ENCODE peak calls at places on chromosomes 3 and 15, in ten cellular contexts. One of them, this sample, is unnamed.

GRCh38 chr3:55639886-55640765 is 153.0 kb upstream of the WNT5A start:
- DNase-seq in glutamatergic neuron: no peak
- DNase-seq in colonic mucosa: no peak
- DNase-seq in AG08396: no peak
- DNase-seq in MM.1S: no peak
- DNase-seq in HTR-8/SVneo: no peak
- DNase-seq in left cardiac atrium: no peak
- DNase-seq in endothelial cell of umbilical vein: no peak
- DNase-seq in NCI-H2081 treated with DMSO at 0.1 percent for 48 hours: no peak
- DNase-seq in right atrium auricular region: no peak
- DNase-seq in this sample: no peak

GRCh38 chr3:46218310-46218709 is 10.2 kb upstream of the CCR1 start:
- DNase-seq in MM.1S: no peak
- DNase-seq in AG08396: no peak
- DNase-seq in glutamatergic neuron: no peak
- DNase-seq in endothelial cell of umbilical vein: no peak
- DNase-seq in left cardiac atrium: no peak
- DNase-seq in HTR-8/SVneo: no peak
- DNase-seq in colonic mucosa: no peak
- DNase-seq in right atrium auricular region: no peak
- DNase-seq in NCI-H2081 treated with DMSO at 0.1 percent for 48 hours: no peak
- DNase-seq in this sample: no peak

GRCh38 chr3:63976166-63976861 is 47.0 kb downstream of the PSMD6 start:
- DNase-seq in left cardiac atrium: no peak
- DNase-seq in glutamatergic neuron: no peak
- DNase-seq in right atrium auricular region: no peak
- DNase-seq in AG08396: peak
- DNase-seq in endothelial cell of umbilical vein: no peak
- DNase-seq in colonic mucosa: no peak
- DNase-seq in HTR-8/SVneo: peak
- DNase-seq in NCI-H2081 treated with DMSO at 0.1 percent for 48 hours: no peak
- DNase-seq in MM.1S: no peak
- DNase-seq in this sample: peak

GRCh38 chr15:95561463-95561862 is 769.0 kb upstream of the NR2F2 start:
- DNase-seq in glutamatergic neuron: no peak
- DNase-seq in MM.1S: no peak
- DNase-seq in endothelial cell of umbilical vein: no peak
- DNase-seq in left cardiac atrium: no peak
- DNase-seq in right atrium auricular region: no peak
- DNase-seq in AG08396: no peak
- DNase-seq in NCI-H2081 treated with DMSO at 0.1 percent for 48 hours: no peak
- DNase-seq in colonic mucosa: no peak
- DNase-seq in HTR-8/SVneo: no peak
- DNase-seq in this sample: peak

GRCh38 chr3:197430961-197431910 is 124.5 kb downstream of the BDH1 start:
- DNase-seq in colonic mucosa: no peak
- DNase-seq in NCI-H2081 treated with DMSO at 0.1 percent for 48 hours: no peak
- DNase-seq in right atrium auricular region: no peak
- DNase-seq in glutamatergic neuron: no peak
- DNase-seq in AG08396: no peak
- DNase-seq in endothelial cell of umbilical vein: peak
- DNase-seq in HTR-8/SVneo: no peak
- DNase-seq in MM.1S: no peak
- DNase-seq in left cardiac atrium: no peak
- DNase-seq in this sample: peak

GRCh38 chr3:141793476-141794260 is 30.5 kb downstream of the GRK7 start:
- DNase-seq in glutamatergic neuron: peak
- DNase-seq in endothelial cell of umbilical vein: no peak
- DNase-seq in NCI-H2081 treated with DMSO at 0.1 percent for 48 hours: no peak
- DNase-seq in right atrium auricular region: no peak
- DNase-seq in left cardiac atrium: no peak
- DNase-seq in HTR-8/SVneo: no peak
- DNase-seq in AG08396: no peak
- DNase-seq in MM.1S: no peak
- DNase-seq in colonic mucosa: no peak
- DNase-seq in this sample: no peak

GRCh38 chr15:85837011-85837433 is 42.3 kb upstream of the KLHL25 start:
- DNase-seq in left cardiac atrium: no peak
- DNase-seq in AG08396: no peak
- DNase-seq in endothelial cell of umbilical vein: peak
- DNase-seq in glutamatergic neuron: no peak
- DNase-seq in right atrium auricular region: no peak
- DNase-seq in MM.1S: no peak
- DNase-seq in colonic mucosa: peak
- DNase-seq in NCI-H2081 treated with DMSO at 0.1 percent for 48 hours: no peak
- DNase-seq in HTR-8/SVneo: no peak
- DNase-seq in this sample: peak

GRCh38 chr3:127755305-127755681 is 67.0 kb downstream of the MGLL start:
- DNase-seq in right atrium auricular region: no peak
- DNase-seq in NCI-H2081 treated with DMSO at 0.1 percent for 48 hours: no peak
- DNase-seq in HTR-8/SVneo: no peak
- DNase-seq in glutamatergic neuron: no peak
- DNase-seq in colonic mucosa: no peak
- DNase-seq in MM.1S: no peak
- DNase-seq in AG08396: no peak
- DNase-seq in left cardiac atrium: no peak
- DNase-seq in endothelial cell of umbilical vein: no peak
- DNase-seq in this sample: no peak

GRCh38 chr3:141393151-141394076 is 25.1 kb downstream of the ZBTB38 start:
- DNase-seq in NCI-H2081 treated with DMSO at 0.1 percent for 48 hours: peak
- DNase-seq in endothelial cell of umbilical vein: no peak
- DNase-seq in HTR-8/SVneo: no peak
- DNase-seq in AG08396: no peak
- DNase-seq in right atrium auricular region: no peak
- DNase-seq in MM.1S: no peak
- DNase-seq in glutamatergic neuron: peak
- DNase-seq in left cardiac atrium: peak
- DNase-seq in colonic mucosa: peak
- DNase-seq in this sample: peak

GRCh38 chr15:60134609-60135008 is 130.5 kb downstream of the FOXB1 start:
- DNase-seq in AG08396: no peak
- DNase-seq in right atrium auricular region: no peak
- DNase-seq in left cardiac atrium: no peak
- DNase-seq in colonic mucosa: no peak
- DNase-seq in endothelial cell of umbilical vein: no peak
- DNase-seq in glutamatergic neuron: no peak
- DNase-seq in NCI-H2081 treated with DMSO at 0.1 percent for 48 hours: no peak
- DNase-seq in MM.1S: no peak
- DNase-seq in HTR-8/SVneo: no peak
- DNase-seq in this sample: no peak

GRCh38 chr3:125154800-125155269 is 57.7 kb downstream of the SLC12A8 start:
- DNase-seq in endothelial cell of umbilical vein: no peak
- DNase-seq in HTR-8/SVneo: no peak
- DNase-seq in right atrium auricular region: no peak
- DNase-seq in left cardiac atrium: no peak
- DNase-seq in NCI-H2081 treated with DMSO at 0.1 percent for 48 hours: no peak
- DNase-seq in MM.1S: peak
- DNase-seq in colonic mucosa: peak
- DNase-seq in glutamatergic neuron: no peak
- DNase-seq in AG08396: no peak
- DNase-seq in this sample: no peak

GRCh38 chr3:120449701-120450216 is 1.0 kb downstream of the FSTL1 start:
- DNase-seq in right atrium auricular region: no peak
- DNase-seq in endothelial cell of umbilical vein: peak
- DNase-seq in glutamatergic neuron: no peak
- DNase-seq in HTR-8/SVneo: no peak
- DNase-seq in NCI-H2081 treated with DMSO at 0.1 percent for 48 hours: no peak
- DNase-seq in left cardiac atrium: no peak
- DNase-seq in colonic mucosa: no peak
- DNase-seq in MM.1S: no peak
- DNase-seq in AG08396: peak
- DNase-seq in this sample: peak

GRCh38 chr3:179672918-179673317 is 20.1 kb downstream of the USP13 start:
- DNase-seq in endothelial cell of umbilical vein: no peak
- DNase-seq in left cardiac atrium: no peak
- DNase-seq in right atrium auricular region: no peak
- DNase-seq in MM.1S: no peak
- DNase-seq in AG08396: no peak
- DNase-seq in HTR-8/SVneo: no peak
- DNase-seq in glutamatergic neuron: no peak
- DNase-seq in colonic mucosa: no peak
- DNase-seq in NCI-H2081 treated with DMSO at 0.1 percent for 48 hours: no peak
- DNase-seq in this sample: no peak

GRCh38 chr3:11626084-11626463 is 17.6 kb downstream of the VGLL4 start:
- DNase-seq in left cardiac atrium: no peak
- DNase-seq in MM.1S: no peak
- DNase-seq in colonic mucosa: no peak
- DNase-seq in HTR-8/SVneo: no peak
- DNase-seq in right atrium auricular region: no peak
- DNase-seq in glutamatergic neuron: no peak
- DNase-seq in endothelial cell of umbilical vein: no peak
- DNase-seq in AG08396: no peak
- DNase-seq in NCI-H2081 treated with DMSO at 0.1 percent for 48 hours: no peak
- DNase-seq in this sample: no peak

GRCh38 chr15:83848315-83849050 is 194.6 kb downstream of the ADAMTSL3 start:
- DNase-seq in HTR-8/SVneo: peak
- DNase-seq in colonic mucosa: no peak
- DNase-seq in MM.1S: no peak
- DNase-seq in glutamatergic neuron: no peak
- DNase-seq in NCI-H2081 treated with DMSO at 0.1 percent for 48 hours: no peak
- DNase-seq in right atrium auricular region: no peak
- DNase-seq in AG08396: peak
- DNase-seq in left cardiac atrium: no peak
- DNase-seq in endothelial cell of umbilical vein: no peak
- DNase-seq in this sample: peak

GRCh38 chr3:160869825-160870224 is 113.8 kb downstream of the PPM1L start:
- DNase-seq in colonic mucosa: no peak
- DNase-seq in glutamatergic neuron: peak
- DNase-seq in MM.1S: no peak
- DNase-seq in NCI-H2081 treated with DMSO at 0.1 percent for 48 hours: no peak
- DNase-seq in AG08396: no peak
- DNase-seq in right atrium auricular region: no peak
- DNase-seq in endothelial cell of umbilical vein: no peak
- DNase-seq in left cardiac atrium: peak
- DNase-seq in HTR-8/SVneo: no peak
- DNase-seq in this sample: no peak

GRCh38 chr3:87298111-87298718 is 21.8 kb upstream of the POU1F1 start:
- DNase-seq in MM.1S: peak
- DNase-seq in endothelial cell of umbilical vein: peak
- DNase-seq in HTR-8/SVneo: peak
- DNase-seq in right atrium auricular region: no peak
- DNase-seq in left cardiac atrium: no peak
- DNase-seq in glutamatergic neuron: no peak
- DNase-seq in NCI-H2081 treated with DMSO at 0.1 percent for 48 hours: no peak
- DNase-seq in AG08396: peak
- DNase-seq in colonic mucosa: no peak
- DNase-seq in this sample: peak

GRCh38 chr15:65223996-65224395 is 12.7 kb upstream of the CILP start:
- DNase-seq in glutamatergic neuron: no peak
- DNase-seq in AG08396: no peak
- DNase-seq in HTR-8/SVneo: no peak
- DNase-seq in MM.1S: no peak
- DNase-seq in NCI-H2081 treated with DMSO at 0.1 percent for 48 hours: no peak
- DNase-seq in endothelial cell of umbilical vein: no peak
- DNase-seq in right atrium auricular region: no peak
- DNase-seq in colonic mucosa: no peak
- DNase-seq in left cardiac atrium: no peak
- DNase-seq in this sample: no peak

GRCh38 chr15:39555885-39556284 is 25.0 kb upstream of the THBS1 start:
- DNase-seq in colonic mucosa: no peak
- DNase-seq in AG08396: no peak
- DNase-seq in MM.1S: no peak
- DNase-seq in left cardiac atrium: no peak
- DNase-seq in endothelial cell of umbilical vein: no peak
- DNase-seq in NCI-H2081 treated with DMSO at 0.1 percent for 48 hours: no peak
- DNase-seq in glutamatergic neuron: no peak
- DNase-seq in right atrium auricular region: no peak
- DNase-seq in HTR-8/SVneo: no peak
- DNase-seq in this sample: no peak

GRCh38 chr3:47847801-47848518 is 45.0 kb downstream of the DHX30 start:
- DNase-seq in colonic mucosa: no peak
- DNase-seq in AG08396: no peak
- DNase-seq in MM.1S: no peak
- DNase-seq in glutamatergic neuron: no peak
- DNase-seq in endothelial cell of umbilical vein: no peak
- DNase-seq in left cardiac atrium: no peak
- DNase-seq in right atrium auricular region: no peak
- DNase-seq in HTR-8/SVneo: no peak
- DNase-seq in NCI-H2081 treated with DMSO at 0.1 percent for 48 hours: no peak
- DNase-seq in this sample: no peak

GRCh38 chr3:101068876-101069606 is 75.8 kb upstream of the ABI3BP start:
- DNase-seq in AG08396: no peak
- DNase-seq in MM.1S: no peak
- DNase-seq in NCI-H2081 treated with DMSO at 0.1 percent for 48 hours: no peak
- DNase-seq in right atrium auricular region: no peak
- DNase-seq in glutamatergic neuron: no peak
- DNase-seq in left cardiac atrium: no peak
- DNase-seq in endothelial cell of umbilical vein: no peak
- DNase-seq in colonic mucosa: no peak
- DNase-seq in HTR-8/SVneo: no peak
- DNase-seq in this sample: peak

GRCh38 chr15:70451861-70452653 is 311.3 kb downstream of the UACA start:
- DNase-seq in right atrium auricular region: no peak
- DNase-seq in HTR-8/SVneo: no peak
- DNase-seq in NCI-H2081 treated with DMSO at 0.1 percent for 48 hours: no peak
- DNase-seq in glutamatergic neuron: peak
- DNase-seq in AG08396: no peak
- DNase-seq in endothelial cell of umbilical vein: no peak
- DNase-seq in colonic mucosa: peak
- DNase-seq in MM.1S: no peak
- DNase-seq in left cardiac atrium: no peak
- DNase-seq in this sample: no peak

GRCh38 chr15:85289677-85290365 is 90.6 kb upstream of the AKAP13 start:
- DNase-seq in right atrium auricular region: no peak
- DNase-seq in NCI-H2081 treated with DMSO at 0.1 percent for 48 hours: peak
- DNase-seq in MM.1S: peak
- DNase-seq in HTR-8/SVneo: peak
- DNase-seq in endothelial cell of umbilical vein: peak
- DNase-seq in glutamatergic neuron: no peak
- DNase-seq in colonic mucosa: peak
- DNase-seq in AG08396: peak
- DNase-seq in left cardiac atrium: peak
- DNase-seq in this sample: peak

GRCh38 chr3:42605550-42606173 is 5.2 kb downstream of the NKTR start:
- DNase-seq in HTR-8/SVneo: no peak
- DNase-seq in endothelial cell of umbilical vein: peak
- DNase-seq in glutamatergic neuron: no peak
- DNase-seq in NCI-H2081 treated with DMSO at 0.1 percent for 48 hours: no peak
- DNase-seq in MM.1S: no peak
- DNase-seq in right atrium auricular region: no peak
- DNase-seq in AG08396: no peak
- DNase-seq in left cardiac atrium: no peak
- DNase-seq in colonic mucosa: no peak
- DNase-seq in this sample: no peak

GRCh38 chr3:156668073-156668763 is 6.2 kb upstream of the TIPARP start:
- DNase-seq in glutamatergic neuron: no peak
- DNase-seq in left cardiac atrium: no peak
- DNase-seq in AG08396: no peak
- DNase-seq in right atrium auricular region: no peak
- DNase-seq in NCI-H2081 treated with DMSO at 0.1 percent for 48 hours: no peak
- DNase-seq in MM.1S: no peak
- DNase-seq in HTR-8/SVneo: no peak
- DNase-seq in colonic mucosa: peak
- DNase-seq in endothelial cell of umbilical vein: no peak
- DNase-seq in this sample: no peak

This sample was measured in astrocyte of the spinal cord.